ENCODE peak calls at places on chromosome 22, in eight cellular contexts. B is PC-3, P is psoas muscle, T is heart right ventricle, H is body of pancreas, Y is transverse colon, G is cardiac muscle cell, S is SK-N-SH. X is an unnamed sample. For H3K27me3, the result is how much of the 10 kb centered on the place peaks cover.

GRCh38 chr22:39623603-39624500 is 53.3 kb downstream of the CACNA1I start:
- DNase-seq in T (no peak), S (no peak), B (no peak), H (no peak), G (no peak), P (no peak), Y (no peak), X (no peak)

GRCh38 chr22:47423266-47423665 is 660.8 kb downstream of the TBC1D22A start:
- DNase-seq in P (no peak), B (no peak), G (no peak), T (no peak), H (no peak), Y (no peak), S (no peak), X (no peak)

GRCh38 chr22:21778705-21779363 is 43.2 kb upstream of the YPEL1 start:
- DNase-seq in G (no peak), T (no peak), H (no peak), P (no peak), B (no peak), Y (no peak), S (no peak), X (no peak)

GRCh38 chr22:39723899-39724351 is 153.4 kb downstream of the CACNA1I start:
- DNase-seq in T (no peak), B (peak), H (no peak), G (no peak), P (no peak), Y (no peak), S (no peak), X (peak)

GRCh38 chr22:40951795-40952602 is 821 bp downstream of the RBX1 start:
- DNase-seq in Y (no peak), S (no peak), B (no peak), H (no peak), T (no peak), P (no peak), G (no peak), X (no peak)

GRCh38 chr22:21866821-21867527 is 471 bp downstream of the MAPK1 start:
- DNase-seq in H (peak), G (peak), S (no peak), Y (peak), P (no peak), B (peak), T (peak), X (no peak)

GRCh38 chr22:27990879-27991278 is 71.8 kb upstream of the PITPNB start:
- DNase-seq in G (peak), S (peak), B (peak), H (no peak), T (peak), Y (peak), P (peak), X (peak)

GRCh38 chr22:43567691-43568308 is 156.0 kb downstream of the MPPED1 start:
- DNase-seq in G (no peak), B (no peak), T (no peak), H (no peak), P (no peak), Y (no peak), S (no peak), X (no peak)

GRCh38 chr22:34886812-34887211 is 179.1 kb upstream of the ISX start:
- DNase-seq in S (no peak), T (no peak), P (no peak), Y (no peak), G (no peak), B (no peak), H (no peak), X (no peak)

GRCh38 chr22:20193761-20194494 is 43.1 kb upstream of the CCDC188 start:
- DNase-seq in T (no peak), P (no peak), S (no peak), H (no peak), G (no peak), B (no peak), Y (no peak), X (no peak)

GRCh38 chr22:49715450-49715849 is 112.2 kb downstream of the BRD1 start:
- DNase-seq in T (no peak), S (no peak), G (no peak), H (no peak), P (no peak), B (peak), Y (no peak), X (no peak)

GRCh38 chr22:44128961-44129613 is 51.6 kb upstream of the PARVG start:
- DNase-seq in H (no peak), B (no peak), P (no peak), S (no peak), Y (no peak), G (no peak), T (no peak), X (no peak)

GRCh38 chr22:23874871-23875270 is 17.2 kb downstream of the SLC2A11 start:
- DNase-seq in T (no peak), P (no peak), B (no peak), G (no peak), Y (no peak), S (no peak), H (no peak), X (no peak)

GRCh38 chr22:17305076-17305475 is 64.2 kb upstream of the CECR2 start:
- DNase-seq in Y (no peak), T (no peak), H (no peak), P (no peak), B (no peak), G (no peak), S (no peak), X (no peak)

GRCh38 chr22:43957871-43958270 is 2.6 kb downstream of the SAMM50 start:
- DNase-seq in T (peak), P (no peak), G (no peak), S (no peak), B (peak), Y (no peak), H (no peak), X (no peak)

GRCh38 chr22:45259754-45260394 is 19.2 kb upstream of the KIAA0930 start:
- DNase-seq in G (no peak), P (no peak), Y (no peak), H (no peak), B (no peak), S (no peak), T (no peak), X (no peak)
- H3K27me3 ChIP-seq in G (under half), P (under half), Y (under half), H (under half), B (under half), S (under half), T (under half), X (under half)

DNA sequence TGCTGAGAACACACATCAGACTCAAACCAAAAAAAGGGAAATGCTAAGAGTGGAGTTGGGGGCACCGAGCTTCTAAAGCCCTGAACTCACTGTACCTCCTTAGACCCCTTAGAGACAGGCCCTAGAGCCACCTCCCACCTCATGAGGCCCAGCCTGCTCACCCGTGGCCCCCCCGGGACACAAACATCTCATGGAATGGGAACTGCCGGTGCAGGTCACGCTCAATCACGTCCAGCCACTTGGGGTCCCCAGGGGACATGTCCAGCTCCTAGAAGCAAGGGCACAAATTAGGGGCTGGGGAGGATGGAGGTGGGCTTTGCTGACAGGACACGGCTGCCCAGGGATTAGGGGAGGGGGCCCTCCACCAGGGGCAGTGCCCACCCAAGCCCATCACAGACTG is 6.3 kb upstream of the CASTOR1 start:
- DNase-seq in S (no peak), B (no peak), H (no peak), G (no peak), Y (no peak), P (no peak), T (no peak), X (no peak)
- TF ChIP-seq CTCF in S (no peak), B (no peak), H (no peak), G (no peak), Y (no peak), P (no peak), T (no peak), X (no peak)

DNA sequence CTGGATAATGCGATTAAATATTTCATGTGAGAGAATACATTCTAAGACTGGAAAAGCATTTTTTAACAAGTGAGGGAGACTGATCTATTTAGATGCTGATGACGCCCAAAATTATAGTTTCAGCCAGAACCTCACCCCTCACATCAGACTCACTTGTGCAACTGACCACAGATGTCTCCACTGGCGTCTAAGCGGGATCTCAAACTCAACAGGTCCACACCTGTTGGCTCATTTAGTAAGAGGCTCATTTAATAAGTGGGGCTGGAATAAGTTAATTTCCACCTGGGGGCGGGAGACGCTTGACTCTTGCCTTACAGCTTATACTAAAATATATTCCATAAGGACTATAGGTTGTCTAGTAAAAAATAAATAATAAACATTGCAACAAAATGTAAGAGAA is 47.5 kb downstream of the MORC2 start:
- DNase-seq in G (no peak), T (no peak), P (no peak), Y (no peak), H (no peak), B (no peak), S (peak), X (peak)
- H3K4me3 ChIP-seq in G (no peak), T (peak), P (peak), Y (peak), H (no peak), B (no peak), S (no peak), X (peak)

GRCh38 chr22:38446018-38446601 is 8.9 kb downstream of the KCNJ4 start:
- DNase-seq in B (no peak), H (no peak), Y (no peak), S (no peak), T (no peak), G (no peak), P (no peak), X (no peak)
- H3K27me3 ChIP-seq in B (under half), H (under half), Y (half or more), S (under half), T (under half), G (under half), P (under half), X (under half)

DNA sequence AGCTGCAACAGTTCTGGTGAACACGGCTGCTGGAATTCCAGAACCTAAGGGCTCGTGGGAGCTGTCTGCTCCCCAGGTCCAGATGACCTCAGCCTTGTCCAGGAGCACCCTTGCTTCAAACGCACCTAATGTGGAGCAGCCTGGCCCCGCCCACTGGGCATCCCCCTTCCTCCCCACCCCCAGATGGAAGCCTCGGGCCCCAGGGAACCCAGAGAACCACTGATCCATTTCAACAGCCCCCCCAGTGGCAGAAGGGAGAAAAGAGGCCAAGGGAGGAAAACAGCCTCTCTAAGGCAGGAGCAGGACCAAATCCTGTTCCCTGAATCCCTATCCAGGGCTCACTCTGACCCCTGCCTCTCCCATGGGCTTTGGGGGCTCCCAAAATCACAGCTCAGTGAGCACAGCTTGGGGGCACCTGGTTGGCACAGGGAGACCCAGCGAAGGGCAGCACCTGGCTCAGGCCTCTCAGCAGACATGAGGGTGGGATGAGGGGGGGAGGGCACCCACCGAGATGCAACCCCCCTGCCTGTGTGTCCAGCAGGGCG is 1.2 kb downstream of the CYTH4 start:
- DNase-seq in G (peak), B (no peak), P (no peak), T (no peak), S (peak), H (no peak), Y (peak), X (peak)
- TF ChIP-seq CTCF in G (no peak), B (no peak), P (no peak), T (peak), S (peak), H (no peak), Y (peak), X (no peak)

GRCh38 chr22:45134313-45134712 is 29.4 kb upstream of the NUP50 start:
- DNase-seq in S (no peak), T (no peak), G (no peak), B (no peak), P (no peak), H (no peak), Y (no peak), X (no peak)

GRCh38 chr22:45127866-45128265 is 35.9 kb upstream of the NUP50 start:
- DNase-seq in B (peak), P (no peak), G (no peak), T (no peak), S (no peak), Y (no peak), H (no peak), X (no peak)

GRCh38 chr22:45129703-45130524 is 33.8 kb upstream of the NUP50 start:
- DNase-seq in T (no peak), G (no peak), S (no peak), Y (no peak), B (no peak), P (no peak), H (no peak), X (no peak)

GRCh38 chr22:45136594-45136993 is 27.1 kb upstream of the NUP50 start:
- DNase-seq in P (no peak), H (no peak), B (no peak), Y (no peak), T (no peak), G (no peak), S (no peak), X (no peak)

DNA sequence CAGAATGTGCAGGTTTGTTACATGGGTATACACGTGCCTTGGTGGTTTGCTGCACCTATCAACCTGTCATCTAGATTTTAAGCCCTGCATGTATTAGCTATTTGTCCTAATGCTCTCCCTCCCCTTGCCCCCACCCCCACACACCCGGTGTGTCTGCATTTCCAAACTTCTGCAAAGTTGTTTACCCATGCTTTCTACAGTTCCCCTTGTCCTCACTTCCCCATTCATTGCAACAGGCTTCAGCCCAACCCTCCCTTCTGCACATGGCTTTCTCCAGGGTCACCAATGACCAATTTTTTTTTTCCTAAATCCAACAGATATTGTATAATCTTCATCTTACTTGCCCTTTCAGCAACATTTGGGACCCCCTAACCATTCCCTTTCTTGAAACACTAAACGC is 32.0 kb upstream of the NUP50 start:
- DNase-seq in T (peak), H (no peak), Y (peak), B (no peak), P (peak), S (no peak), G (no peak), X (peak)
- H3K4me3 ChIP-seq in T (no peak), H (no peak), Y (no peak), B (no peak), P (no peak), S (no peak), G (no peak), X (no peak)

GRCh38 chr22:42363851-42364250 is 68.4 kb downstream of the NFAM1 start:
- DNase-seq in T (no peak), H (no peak), Y (no peak), G (no peak), P (no peak), B (no peak), S (no peak), X (no peak)
- H3K27me3 ChIP-seq in T (under half), H (under half), Y (under half), G (under half), P (under half), B (under half), S (under half), X (under half)

DNA sequence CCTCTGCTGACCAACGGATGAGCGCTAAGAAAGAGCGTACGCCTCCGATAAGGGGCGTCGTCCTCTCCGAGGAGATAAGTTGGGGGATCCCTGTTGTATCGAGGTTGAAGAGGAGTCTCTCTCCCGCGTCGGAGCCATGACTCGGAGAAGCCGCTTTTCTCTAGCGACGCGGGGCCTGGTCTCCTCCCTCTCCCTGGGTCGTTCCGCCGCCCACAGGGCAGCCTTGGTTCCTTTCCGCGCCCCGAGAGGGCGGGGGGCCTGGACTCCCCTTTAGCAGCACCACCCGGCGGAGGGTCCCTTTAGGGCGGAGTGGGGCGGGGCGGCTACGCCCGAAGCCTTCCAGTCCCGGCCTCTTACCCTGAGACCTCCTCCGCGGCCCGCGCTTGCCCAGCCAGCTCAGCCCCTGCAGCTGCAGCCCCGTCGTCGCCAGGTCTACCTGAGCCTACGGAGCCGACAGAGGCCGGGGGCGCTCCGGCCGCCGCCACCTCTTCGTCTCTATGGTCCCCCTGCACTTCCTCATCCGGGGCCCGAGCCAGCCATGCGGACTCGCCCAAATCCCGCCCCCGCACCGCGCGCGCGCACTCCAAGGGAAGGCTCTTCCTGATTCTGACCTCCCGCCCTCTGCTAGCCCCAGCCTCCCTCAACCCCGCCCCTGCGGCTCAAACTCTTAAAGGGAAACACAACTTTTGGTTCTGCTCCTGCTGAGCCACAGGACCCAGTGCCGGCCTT is at the start of gene PRR14L:
- DNase-seq in S (peak), P (peak), H (peak), B (peak), T (peak), Y (peak), G (peak), X (peak)
- TF ChIP-seq CTCF in S (no peak), P (no peak), H (no peak), B (no peak), T (no peak), Y (no peak), G (peak), X (peak)

X was measured in Peyer's patch.